ENCODE peak calls at places on chromosomes 2 and 18, in five cellular contexts. One of them, this sample, is unnamed.

GRCh38 chr2:38581193-38582147 is 21.3 kb downstream of the HNRNPLL start:
- DNase-seq in cardiac muscle cell: peak; percentile 85
- DNase-seq in non-pigmented ciliary epithelial cell: peak; percentile 53
- DNase-seq in amniotic stem cell: peak; percentile 59
- DNase-seq in NCI-H1436: peak; percentile 72
- DNase-seq in this sample: peak; percentile 60

GRCh38 chr2:45009928-45010705 is 865 bp upstream of the SIX2 start:
- DNase-seq in cardiac muscle cell: peak; percentile 70
- DNase-seq in non-pigmented ciliary epithelial cell: no peak
- DNase-seq in amniotic stem cell: peak; percentile 73
- DNase-seq in NCI-H1436: no peak
- DNase-seq in this sample: no peak

GRCh38 chr2:103361712-103362111 is 599.9 kb downstream of the TMEM182 start:
- DNase-seq in cardiac muscle cell: no peak
- DNase-seq in non-pigmented ciliary epithelial cell: no peak
- DNase-seq in amniotic stem cell: no peak
- DNase-seq in NCI-H1436: no peak
- DNase-seq in this sample: no peak

GRCh38 chr2:100924122-100924519 is 78.0 kb upstream of the RPL31 start:
- DNase-seq in cardiac muscle cell: no peak
- DNase-seq in non-pigmented ciliary epithelial cell: no peak
- DNase-seq in amniotic stem cell: no peak
- DNase-seq in NCI-H1436: no peak
- DNase-seq in this sample: no peak

GRCh38 chr2:19872302-19872701 is 29.5 kb downstream of the TTC32 start:
- DNase-seq in cardiac muscle cell: no peak
- DNase-seq in non-pigmented ciliary epithelial cell: no peak
- DNase-seq in amniotic stem cell: no peak
- DNase-seq in NCI-H1436: no peak
- DNase-seq in this sample: no peak

GRCh38 chr2:222902660-222903059 is 41.8 kb downstream of the ACSL3 start:
- DNase-seq in cardiac muscle cell: no peak
- DNase-seq in non-pigmented ciliary epithelial cell: no peak
- DNase-seq in amniotic stem cell: no peak
- DNase-seq in NCI-H1436: no peak
- DNase-seq in this sample: no peak

GRCh38 chr2:214543386-214543955 is 132.6 kb downstream of the VWC2L start:
- DNase-seq in cardiac muscle cell: no peak
- DNase-seq in non-pigmented ciliary epithelial cell: peak; percentile 26
- DNase-seq in amniotic stem cell: peak; percentile 22
- DNase-seq in NCI-H1436: no peak
- DNase-seq in this sample: no peak

GRCh38 chr2:222861411-222862067 is 703 bp downstream of the ACSL3 start:
- DNase-seq in cardiac muscle cell: no peak
- DNase-seq in non-pigmented ciliary epithelial cell: no peak
- DNase-seq in amniotic stem cell: no peak
- DNase-seq in NCI-H1436: no peak
- DNase-seq in this sample: peak; percentile 63

GRCh38 chr18:78860117-78860516 is 119.5 kb upstream of the SALL3 start:
- DNase-seq in cardiac muscle cell: no peak
- DNase-seq in non-pigmented ciliary epithelial cell: no peak
- DNase-seq in amniotic stem cell: no peak
- DNase-seq in NCI-H1436: no peak
- DNase-seq in this sample: no peak

GRCh38 chr2:26767894-26768487 is 3.9 kb downstream of the SLC35F6 start:
- DNase-seq in cardiac muscle cell: no peak
- DNase-seq in non-pigmented ciliary epithelial cell: no peak
- DNase-seq in amniotic stem cell: no peak
- DNase-seq in NCI-H1436: no peak
- DNase-seq in this sample: no peak

GRCh38 chr2:12167525-12168317 is 421.3 kb downstream of the LPIN1 start:
- DNase-seq in cardiac muscle cell: peak; percentile 64
- DNase-seq in non-pigmented ciliary epithelial cell: no peak
- DNase-seq in amniotic stem cell: no peak
- DNase-seq in NCI-H1436: no peak
- DNase-seq in this sample: peak; percentile 67

GRCh38 chr18:33201509-33201926 is 239.0 kb downstream of the CCDC178 start:
- DNase-seq in cardiac muscle cell: peak; percentile 60
- DNase-seq in non-pigmented ciliary epithelial cell: no peak
- DNase-seq in amniotic stem cell: peak; percentile 2
- DNase-seq in NCI-H1436: no peak
- DNase-seq in this sample: peak; percentile 59

GRCh38 chr18:35019929-35020328 is 21.3 kb upstream of the MAPRE2 start:
- DNase-seq in cardiac muscle cell: no peak
- DNase-seq in non-pigmented ciliary epithelial cell: peak; percentile 72
- DNase-seq in amniotic stem cell: no peak
- DNase-seq in NCI-H1436: no peak
- DNase-seq in this sample: no peak